ENCODE peak calls at places on chromosomes 6 and 20, in seven cellular contexts. K, F, N, W, U, H and A are unnamed samples.
A peak's percentile ranks its signal among the peaks of the same experiment; 100 is the strongest.

GRCh38 chr6:3278691-3279090 is 19.9 kb downstream of the PSMG4 start:
- DNase-seq in K (no peak), F (no peak), N (no peak), W (no peak), U (no peak), H (no peak), A (no peak)

GRCh38 chr6:69578366-69578890 is 218.4 kb downstream of the LMBRD1 start:
- DNase-seq in K (no peak), F (no peak), N (no peak), W (no peak), U (no peak), H (no peak), A (no peak)

GRCh38 chr20:24164360-24164759 is 175.8 kb upstream of the GGTLC1 start:
- DNase-seq in K (no peak), F (no peak), N (no peak), W (no peak), U (no peak), H (peak; percentile 46), A (no peak)

GRCh38 chr6:126344181-126344580 is 4.3 kb downstream of the CENPW start:
- DNase-seq in K (no peak), F (no peak), N (no peak), W (no peak), U (no peak), H (no peak), A (no peak)

GRCh38 chr6:26743157-26743821 is 83.7 kb upstream of the ZNF322 start:
- DNase-seq in K (no peak), F (peak; percentile 92), N (no peak), W (no peak), U (no peak), H (peak; percentile 45), A (no peak)

GRCh38 chr6:41705996-41706835 is 29.2 kb downstream of the TFEB start:
- DNase-seq in K (peak; percentile 69), F (peak; percentile 17), N (peak; percentile 95), W (peak; percentile 85), U (peak; percentile 87), H (peak; percentile 80), A (peak; percentile 91)

GRCh38 chr6:159929819-159930218 is 39.0 kb downstream of the MAS1 start:
- DNase-seq in K (no peak), F (no peak), N (no peak), W (no peak), U (peak; percentile 73), H (no peak), A (no peak)

GRCh38 chr20:38181207-38181693 is 16.2 kb upstream of the TGM2 start:
- DNase-seq in K (no peak), F (no peak), N (no peak), W (peak; percentile 42), U (peak; percentile 62), H (no peak), A (no peak)

GRCh38 chr20:1446536-1446935 is 20.1 kb downstream of the NSFL1C start:
- DNase-seq in K (no peak), F (no peak), N (no peak), W (no peak), U (no peak), H (no peak), A (no peak)

GRCh38 chr20:4848041-4848440 is 126.3 kb downstream of the PRND start:
- DNase-seq in K (no peak), F (no peak), N (peak; percentile 37), W (no peak), U (no peak), H (no peak), A (no peak)

GRCh38 chr6:9914951-9915350 is 499.9 kb downstream of the TFAP2A start:
- DNase-seq in K (no peak), F (no peak), N (no peak), W (no peak), U (no peak), H (no peak), A (no peak)

GRCh38 chr6:52964318-52964717 is 30.8 kb downstream of the GSTA4 start:
- DNase-seq in K (no peak), F (no peak), N (no peak), W (no peak), U (no peak), H (no peak), A (no peak)

GRCh38 chr20:21008951-21009350 is 97.2 kb downstream of the LINC00237 start:
- DNase-seq in K (no peak), F (no peak), N (no peak), W (no peak), U (no peak), H (no peak), A (no peak)

GRCh38 chr6:113351183-113351834 is 505.8 kb upstream of the MARCKS start:
- DNase-seq in K (no peak), F (no peak), N (no peak), W (no peak), U (no peak), H (no peak), A (no peak)

GRCh38 chr6:81708306-81708705 is 44.2 kb downstream of the TENT5A start:
- DNase-seq in K (no peak), F (no peak), N (no peak), W (no peak), U (no peak), H (no peak), A (no peak)

GRCh38 chr6:138509371-138509770 is 10.1 kb upstream of the NHSL1 start:
- DNase-seq in K (peak; percentile 53), F (peak; percentile 27), N (no peak), W (peak; percentile 44), U (no peak), H (peak; percentile 6), A (no peak)

GRCh38 chr6:125201961-125202729 is 48.6 kb downstream of the TPD52L1 start:
- DNase-seq in K (no peak), F (peak; percentile 66), N (no peak), W (peak; percentile 70), U (no peak), H (no peak), A (no peak)

GRCh38 chr20:34709044-34709835 is 5.1 kb downstream of the TP53INP2 start:
- DNase-seq in K (peak; percentile 59), F (no peak), N (peak; percentile 94), W (peak; percentile 80), U (peak; percentile 55), H (peak; percentile 92), A (peak; percentile 82)

GRCh38 chr20:17024513-17025105 is 202.2 kb upstream of the PCSK2 start:
- DNase-seq in K (no peak), F (no peak), N (no peak), W (no peak), U (no peak), H (no peak), A (no peak)

GRCh38 chr6:89323461-89324098 is 8.5 kb upstream of the GABRR2 start:
- DNase-seq in K (no peak), F (no peak), N (no peak), W (no peak), U (no peak), H (no peak), A (no peak)

GRCh38 chr6:83867527-83868161 is 8.2 kb downstream of the CYB5R4 start:
- DNase-seq in K (no peak), F (peak; percentile 95), N (peak; percentile 85), W (peak; percentile 83), U (no peak), H (no peak), A (no peak)

GRCh38 chr20:41534842-41535241 is 83.3 kb downstream of the CHD6 start:
- DNase-seq in K (no peak), F (no peak), N (no peak), W (no peak), U (no peak), H (no peak), A (no peak)

GRCh38 chr20:4060856-4061440 is 45.6 kb upstream of the RNF24 start:
- DNase-seq in K (no peak), F (no peak), N (no peak), W (no peak), U (no peak), H (no peak), A (no peak)

GRCh38 chr6:35036828-35037095 is 104.4 kb downstream of the TCP11 start:
- DNase-seq in K (no peak), F (no peak), N (no peak), W (no peak), U (no peak), H (no peak), A (no peak)

GRCh38 chr6:35033683-35034082 is 107.5 kb downstream of the TCP11 start:
- DNase-seq in K (no peak), F (no peak), N (no peak), W (no peak), U (no peak), H (no peak), A (no peak)

GRCh38 chr6:35036059-35036827 is 104.9 kb downstream of the TCP11 start:
- DNase-seq in K (no peak), F (no peak), N (no peak), W (peak; percentile 62), U (no peak), H (no peak), A (no peak)

GRCh38 chr6:35035481-35036030 is 105.6 kb downstream of the TCP11 start:
- DNase-seq in K (no peak), F (no peak), N (no peak), W (no peak), U (no peak), H (no peak), A (no peak)

DNA sequence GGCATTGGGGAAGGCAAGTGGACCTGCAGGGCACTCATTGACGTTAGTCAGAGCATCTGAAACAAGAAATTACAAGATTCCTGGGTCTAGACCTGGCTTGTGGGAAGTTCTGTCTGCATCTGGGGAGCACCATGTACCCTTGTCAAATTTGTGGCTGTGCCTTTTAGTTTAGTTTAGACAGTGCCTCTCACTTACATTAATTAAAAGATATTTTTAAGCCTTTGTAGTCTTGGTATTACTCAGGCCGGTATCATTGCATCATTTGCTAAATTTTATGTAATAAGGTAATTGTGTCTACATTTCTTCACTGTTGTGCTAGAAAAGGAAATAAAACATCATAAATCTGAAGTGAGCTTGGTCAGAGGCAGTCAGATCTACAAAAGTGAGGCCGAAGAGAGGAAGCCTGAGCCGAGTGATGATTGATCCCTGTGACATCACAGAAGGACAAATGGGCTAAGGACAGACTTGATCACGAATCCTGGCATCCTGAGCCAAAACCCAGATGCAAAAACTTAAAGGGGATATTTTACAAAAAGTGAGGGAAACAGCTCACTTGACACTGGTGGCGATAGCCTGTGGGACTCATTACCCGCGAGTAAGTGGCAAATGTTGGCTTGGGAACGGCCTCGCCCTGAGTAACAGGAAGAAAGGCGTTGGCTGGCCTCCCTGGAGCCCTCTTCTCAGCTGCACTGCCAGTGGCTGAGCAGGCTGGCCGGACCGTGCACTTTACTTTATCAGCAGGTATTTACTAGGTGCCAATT is 106.5 kb downstream of the TCP11 start:
- DNase-seq in K (no peak), F (no peak), N (no peak), W (peak; percentile 93), U (no peak), H (no peak), A (no peak)
- TF ChIP-seq POLR2AphosphoS5 in K (no peak), F (no peak), N (peak; percentile 53), W (peak; percentile 47), U (no peak), H (no peak), A (no peak)

GRCh38 chr20:62302341-62303048 is at the start of gene ADRM1:
- DNase-seq in K (peak; percentile 95), F (peak; percentile 76), N (peak; percentile 98), W (peak; percentile 97), U (peak; percentile 76), H (peak; percentile 99), A (peak; percentile 100)
- TF ChIP-seq POLR2AphosphoS5 in K (peak; percentile 82), F (peak; percentile 41), N (peak; percentile 87), W (peak; percentile 80), U (peak; percentile 40), H (peak; percentile 50), A (peak; percentile 53)

GRCh38 chr20:50629675-50630055 is 61.7 kb downstream of the RIPOR3 start:
- DNase-seq in K (no peak), F (no peak), N (no peak), W (no peak), U (no peak), H (no peak), A (no peak)
- TF ChIP-seq POLR2AphosphoS5 in K (no peak), F (no peak), N (no peak), W (no peak), U (no peak), H (no peak), A (no peak)

GRCh38 chr6:87832025-87832825 is 130.2 kb upstream of the AKIRIN2 start:
- DNase-seq in K (no peak), F (no peak), N (no peak), W (no peak), U (peak; percentile 51), H (peak; percentile 28), A (no peak)
- TF ChIP-seq POLR2AphosphoS5 in K (no peak), F (no peak), N (no peak), W (no peak), U (no peak), H (no peak), A (no peak)